ENCODE peak calls at places on chromosomes 12 and 14, in nine cellular contexts. H is fibroblast of lung, G is left ventricle myocardium inferior, O is uterus, X is cardiac muscle cell, D is psoas muscle, U is heart right ventricle, S is testis, C is ovary. L is an unnamed sample.
A peak's percentile ranks its signal among the peaks of the same experiment; 100 is the strongest.

GRCh38 chr12:1657616-1658167 is 28.7 kb downstream of the WNT5B start:
- DNase-seq in H (no peak), G (no peak), O (no peak), X (no peak), D (no peak), U (no peak), S (no peak), C (no peak), L (no peak)

GRCh38 chr14:54206477-54206876 is 190.3 kb upstream of the CDKN3 start:
- DNase-seq in H (no peak), G (no peak), O (no peak), X (no peak), D (no peak), U (no peak), S (no peak), C (no peak), L (no peak)

GRCh38 chr14:35122696-35123387 is 490 bp downstream of the PRORP start:
- DNase-seq in H (peak; percentile 33), G (no peak), O (no peak), X (no peak), D (no peak), U (no peak), S (no peak), C (no peak), L (peak; percentile 23)

GRCh38 chr12:110742718-110743570 is at the start of gene PPP1CC:
- DNase-seq in H (peak; percentile 92), G (peak; percentile 94), O (peak; percentile 92), X (peak; percentile 98), D (peak; percentile 96), U (peak; percentile 94), S (peak; percentile 97), C (peak; percentile 92), L (peak; percentile 55)

GRCh38 chr14:65495196-65495595 is 82.7 kb downstream of the FUT8 start:
- DNase-seq in H (peak; percentile 64), G (no peak), O (no peak), X (no peak), D (no peak), U (no peak), S (no peak), C (no peak), L (no peak)

GRCh38 chr14:92993302-92993701 is 70.4 kb downstream of the CHGA start:
- DNase-seq in H (no peak), G (peak; percentile 60), O (no peak), X (no peak), D (no peak), U (peak; percentile 59), S (peak; percentile 81), C (peak; percentile 76), L (no peak)

GRCh38 chr12:114213055-114213561 is 192.8 kb downstream of the TBX5 start:
- DNase-seq in H (no peak), G (peak; percentile 27), O (no peak), X (no peak), D (no peak), U (peak; percentile 39), S (no peak), C (no peak), L (no peak)

GRCh38 chr14:48331421-48331820 is 656.0 kb upstream of the MDGA2 start:
- DNase-seq in H (peak; percentile 35), G (no peak), O (no peak), X (no peak), D (no peak), U (no peak), S (no peak), C (no peak), L (no peak)

GRCh38 chr14:88683119-88683518 is 109.6 kb downstream of the EML5 start:
- DNase-seq in H (no peak), G (no peak), O (no peak), X (no peak), D (no peak), U (no peak), S (no peak), C (no peak), L (no peak)

GRCh38 chr12:96427269-96427729 is 27.1 kb upstream of the CDK17 start:
- DNase-seq in H (peak; percentile 100), G (peak; percentile 22), O (peak; percentile 71), X (no peak), D (peak; percentile 80), U (peak; percentile 80), S (no peak), C (no peak), L (peak; percentile 100)

GRCh38 chr12:26845057-26845666 is 12.2 kb upstream of the ITPR2 start:
- DNase-seq in H (peak; percentile 40), G (peak; percentile 48), O (peak; percentile 49), X (peak; percentile 58), D (peak; percentile 71), U (peak; percentile 74), S (peak; percentile 67), C (no peak), L (no peak)

GRCh38 chr14:73262427-73263183 is 25.3 kb downstream of the PAPLN start:
- DNase-seq in H (no peak), G (no peak), O (no peak), X (no peak), D (no peak), U (no peak), S (no peak), C (peak; percentile 5), L (no peak)

GRCh38 chr14:100731011-100731670 is 4.4 kb downstream of the DLK1 start:
- DNase-seq in H (no peak), G (no peak), O (no peak), X (no peak), D (no peak), U (no peak), S (no peak), C (no peak), L (no peak)

GRCh38 chr14:81161088-81161487 is 59.7 kb downstream of the GTF2A1 start:
- DNase-seq in H (no peak), G (no peak), O (no peak), X (no peak), D (no peak), U (no peak), S (no peak), C (no peak), L (no peak)

GRCh38 chr12:128637616-128638606 is 185.8 kb downstream of the SLC15A4 start:
- DNase-seq in H (no peak), G (no peak), O (no peak), X (no peak), D (no peak), U (no peak), S (no peak), C (no peak), L (no peak)

GRCh38 chr12:54166543-54167499 is 22.0 kb downstream of the SMUG1 start:
- DNase-seq in H (no peak), G (no peak), O (no peak), X (no peak), D (no peak), U (no peak), S (no peak), C (no peak), L (no peak)

GRCh38 chr12:109722022-109722752 is 8.6 kb downstream of the FAM222A start:
- DNase-seq in H (no peak), G (no peak), O (no peak), X (peak; percentile 54), D (no peak), U (no peak), S (no peak), C (no peak), L (no peak)

GRCh38 chr14:52068741-52069616 is at the start of gene NID2:
- DNase-seq in H (peak; percentile 88), G (peak; percentile 91), O (peak; percentile 91), X (peak; percentile 95), D (peak; percentile 90), U (peak; percentile 90), S (peak; percentile 84), C (peak; percentile 92), L (no peak)

GRCh38 chr12:130266751-130267150 is 70.9 kb upstream of the PIWIL1 start:
- DNase-seq in H (no peak), G (no peak), O (no peak), X (peak; percentile 15), D (no peak), U (no peak), S (no peak), C (no peak), L (no peak)

DNA sequence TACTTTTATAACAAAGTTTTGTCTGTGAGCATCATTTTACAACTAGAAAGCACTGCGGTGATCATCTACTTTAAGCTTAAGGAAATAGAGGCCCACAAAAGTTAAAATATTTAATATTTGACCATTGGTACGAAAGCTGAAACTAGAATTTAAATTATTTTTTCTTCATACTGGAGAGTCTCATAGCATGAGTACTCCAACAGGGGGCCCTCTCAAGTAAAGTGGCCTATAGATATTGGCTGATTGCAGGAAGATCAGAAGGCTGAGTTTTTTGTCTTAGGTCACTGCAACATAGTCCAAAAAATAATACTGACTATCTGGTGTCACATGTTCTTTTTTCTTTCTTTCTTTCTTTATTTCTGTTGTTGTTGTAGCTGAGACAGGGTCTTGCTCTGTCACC is 75.3 kb upstream of the ZDHHC17 start:
- DNase-seq in H (no peak), G (no peak), O (no peak), X (no peak), D (no peak), U (no peak), S (no peak), C (no peak), L (no peak)
- TF ChIP-seq CTCF in H (peak; percentile 38), G (no peak), O (no peak), X (peak; percentile 33), D (no peak), U (no peak), S (peak; percentile 13), C (no peak), L (peak; percentile 21)

GRCh38 chr12:113077057-113077858 is 20.7 kb downstream of the DTX1 start:
- DNase-seq in H (no peak), G (no peak), O (no peak), X (no peak), D (peak; percentile 34), U (no peak), S (no peak), C (no peak), L (no peak)
- H3K27me3 ChIP-seq in H (no peaks in the 10 kb centered on the region), G (peaks cover 78% of the 10 kb centered on the region), O (no peaks in the 10 kb centered on the region), X (peaks cover 34% of the 10 kb centered on the region), D (peaks cover 24% of the 10 kb centered on the region), U (no peaks in the 10 kb centered on the region), S (no peaks in the 10 kb centered on the region), C (no peaks in the 10 kb centered on the region), L (peaks cover 29% of the 10 kb centered on the region)

DNA sequence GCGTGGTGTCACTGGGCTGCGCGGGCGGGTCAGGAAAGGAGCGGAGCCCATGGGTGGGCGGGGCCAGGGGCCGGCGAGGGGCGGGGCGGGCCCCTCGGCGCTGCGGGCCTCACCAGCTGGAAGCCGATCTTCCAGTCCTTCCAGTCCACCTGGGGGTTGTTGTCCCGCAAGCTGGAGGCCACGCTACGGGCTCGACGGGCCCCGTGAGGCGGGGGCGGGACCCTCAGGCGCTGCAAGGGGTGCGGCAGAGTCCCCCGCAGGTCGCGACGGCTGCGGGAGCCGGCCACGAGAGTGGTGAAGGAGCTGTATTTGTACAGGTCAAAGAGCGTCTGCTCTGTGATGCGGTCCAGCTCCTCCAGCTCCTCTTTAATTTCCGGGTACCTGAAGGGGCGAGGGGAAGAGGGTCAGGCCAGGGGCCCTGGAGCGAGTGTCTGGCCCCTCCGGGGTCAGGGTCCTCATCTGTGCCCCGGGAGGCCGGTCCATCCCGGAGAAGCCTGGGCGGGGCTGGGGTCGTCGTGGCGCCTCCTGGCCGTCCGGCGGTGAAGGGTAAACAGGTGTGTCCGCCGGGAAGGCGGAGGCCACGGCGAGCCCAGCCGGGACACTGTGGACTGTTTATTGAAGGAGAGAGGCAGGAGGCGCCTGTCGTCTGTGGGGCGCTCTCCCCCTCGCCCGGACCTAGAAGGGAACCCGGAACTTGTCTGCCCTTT is 11.9 kb downstream of the SCNN1A start:
- DNase-seq in H (peak; percentile 36), G (peak; percentile 82), O (peak; percentile 80), X (peak; percentile 73), D (peak; percentile 85), U (peak; percentile 72), S (peak; percentile 79), C (peak; percentile 73), L (no peak)
- H3K4me3 ChIP-seq in H (peak overlapping the region; percentile 49), G (peak overlapping the region; percentile 74), O (peak overlapping the region; percentile 54), X (peak overlapping the region; percentile 29), D (peak overlapping the region; percentile 70), U (peak overlapping the region; percentile 61), S (peak overlapping the region; percentile 76), C (peak overlapping the region; percentile 52), L (peak overlapping the region; percentile 43)

GRCh38 chr12:125549836-125550235 is 484.6 kb downstream of the AACS start:
- DNase-seq in H (no peak), G (no peak), O (no peak), X (no peak), D (no peak), U (no peak), S (no peak), C (no peak), L (no peak)
- TF ChIP-seq CTCF in H (peak; percentile 47), G (no peak), O (no peak), X (no peak), D (no peak), U (peak; percentile 9), S (no peak), C (no peak), L (peak; percentile 36)

L was measured in kidney epithelial cell.